ENCODE peak calls at places on chromosome 11, in ten cellular contexts. One of them, this sample, is unnamed.

GRCh38 chr11:120212926-120213325 is 2.1 kb downstream of the OAF start:
- DNase-seq in psoas muscle: no peak
- DNase-seq in WTC11: no peak
- DNase-seq in omental fat pad: no peak
- DNase-seq in substantia nigra: no peak
- DNase-seq in activated effector memory CD4-positive, alpha-beta T cell treated with Interleukin-2 at 50 U/mL for 16 hours: no peak
- DNase-seq in stimulated activated CD8-positive, alpha-beta memory T cell treated with anti-CD3 and anti-CD28 coated beads, Interleukin-15, amount 100 ng/mL, for 48 hours: no peak
- DNase-seq in effector memory CD8-positive, alpha-beta T cell: no peak
- DNase-seq in H54: no peak
- DNase-seq in stromal cell of bone marrow: no peak
- DNase-seq in this sample: no peak

GRCh38 chr11:44804449-44805151 is 77.8 kb downstream of the TSPAN18 start:
- DNase-seq in H54: no peak
- DNase-seq in WTC11: no peak
- DNase-seq in stimulated activated CD8-positive, alpha-beta memory T cell treated with anti-CD3 and anti-CD28 coated beads, Interleukin-15, amount 100 ng/mL, for 48 hours: no peak
- DNase-seq in substantia nigra: no peak
- DNase-seq in effector memory CD8-positive, alpha-beta T cell: no peak
- DNase-seq in activated effector memory CD4-positive, alpha-beta T cell treated with Interleukin-2 at 50 U/mL for 16 hours: no peak
- DNase-seq in psoas muscle: no peak
- DNase-seq in stromal cell of bone marrow: no peak
- DNase-seq in omental fat pad: no peak
- DNase-seq in this sample: no peak

GRCh38 chr11:1766719-1767398 is 3.1 kb upstream of the CTSD start:
- DNase-seq in effector memory CD8-positive, alpha-beta T cell: no peak
- DNase-seq in WTC11: no peak
- DNase-seq in H54: no peak
- DNase-seq in substantia nigra: no peak
- DNase-seq in activated effector memory CD4-positive, alpha-beta T cell treated with Interleukin-2 at 50 U/mL for 16 hours: no peak
- DNase-seq in psoas muscle: no peak
- DNase-seq in omental fat pad: no peak
- DNase-seq in stromal cell of bone marrow: no peak
- DNase-seq in stimulated activated CD8-positive, alpha-beta memory T cell treated with anti-CD3 and anti-CD28 coated beads, Interleukin-15, amount 100 ng/mL, for 48 hours: no peak
- DNase-seq in this sample: no peak

GRCh38 chr11:123169821-123170220 is 25.2 kb downstream of the CLMP start:
- DNase-seq in omental fat pad: no peak
- DNase-seq in WTC11: no peak
- DNase-seq in activated effector memory CD4-positive, alpha-beta T cell treated with Interleukin-2 at 50 U/mL for 16 hours: no peak
- DNase-seq in H54: no peak
- DNase-seq in psoas muscle: no peak
- DNase-seq in stimulated activated CD8-positive, alpha-beta memory T cell treated with anti-CD3 and anti-CD28 coated beads, Interleukin-15, amount 100 ng/mL, for 48 hours: no peak
- DNase-seq in substantia nigra: no peak
- DNase-seq in effector memory CD8-positive, alpha-beta T cell: no peak
- DNase-seq in stromal cell of bone marrow: no peak
- DNase-seq in this sample: no peak

GRCh38 chr11:92861641-92862040 is 107.8 kb upstream of the MTNR1B start:
- DNase-seq in activated effector memory CD4-positive, alpha-beta T cell treated with Interleukin-2 at 50 U/mL for 16 hours: no peak
- DNase-seq in psoas muscle: no peak
- DNase-seq in effector memory CD8-positive, alpha-beta T cell: no peak
- DNase-seq in WTC11: no peak
- DNase-seq in H54: no peak
- DNase-seq in stromal cell of bone marrow: no peak
- DNase-seq in omental fat pad: no peak
- DNase-seq in substantia nigra: no peak
- DNase-seq in stimulated activated CD8-positive, alpha-beta memory T cell treated with anti-CD3 and anti-CD28 coated beads, Interleukin-15, amount 100 ng/mL, for 48 hours: no peak
- DNase-seq in this sample: no peak

GRCh38 chr11:78929092-78929905 is 354.6 kb upstream of the NARS2 start:
- DNase-seq in effector memory CD8-positive, alpha-beta T cell: no peak
- DNase-seq in substantia nigra: no peak
- DNase-seq in stromal cell of bone marrow: no peak
- DNase-seq in H54: no peak
- DNase-seq in psoas muscle: no peak
- DNase-seq in activated effector memory CD4-positive, alpha-beta T cell treated with Interleukin-2 at 50 U/mL for 16 hours: no peak
- DNase-seq in WTC11: peak
- DNase-seq in stimulated activated CD8-positive, alpha-beta memory T cell treated with anti-CD3 and anti-CD28 coated beads, Interleukin-15, amount 100 ng/mL, for 48 hours: no peak
- DNase-seq in omental fat pad: no peak
- DNase-seq in this sample: no peak

GRCh38 chr11:118353084-118353710 is 6.2 kb upstream of the UBE4A start:
- DNase-seq in effector memory CD8-positive, alpha-beta T cell: no peak
- DNase-seq in WTC11: no peak
- DNase-seq in psoas muscle: no peak
- DNase-seq in substantia nigra: no peak
- DNase-seq in stromal cell of bone marrow: no peak
- DNase-seq in H54: no peak
- DNase-seq in omental fat pad: no peak
- DNase-seq in activated effector memory CD4-positive, alpha-beta T cell treated with Interleukin-2 at 50 U/mL for 16 hours: no peak
- DNase-seq in stimulated activated CD8-positive, alpha-beta memory T cell treated with anti-CD3 and anti-CD28 coated beads, Interleukin-15, amount 100 ng/mL, for 48 hours: no peak
- DNase-seq in this sample: peak

GRCh38 chr11:12150831-12151382 is 40.5 kb downstream of the MICAL2 start:
- DNase-seq in stimulated activated CD8-positive, alpha-beta memory T cell treated with anti-CD3 and anti-CD28 coated beads, Interleukin-15, amount 100 ng/mL, for 48 hours: peak
- DNase-seq in activated effector memory CD4-positive, alpha-beta T cell treated with Interleukin-2 at 50 U/mL for 16 hours: no peak
- DNase-seq in omental fat pad: no peak
- DNase-seq in WTC11: no peak
- DNase-seq in H54: no peak
- DNase-seq in stromal cell of bone marrow: peak
- DNase-seq in effector memory CD8-positive, alpha-beta T cell: no peak
- DNase-seq in psoas muscle: no peak
- DNase-seq in substantia nigra: no peak
- DNase-seq in this sample: no peak

GRCh38 chr11:12086271-12087074 is 23.9 kb upstream of the MICAL2 start:
- DNase-seq in stromal cell of bone marrow: peak
- DNase-seq in stimulated activated CD8-positive, alpha-beta memory T cell treated with anti-CD3 and anti-CD28 coated beads, Interleukin-15, amount 100 ng/mL, for 48 hours: no peak
- DNase-seq in substantia nigra: no peak
- DNase-seq in effector memory CD8-positive, alpha-beta T cell: no peak
- DNase-seq in activated effector memory CD4-positive, alpha-beta T cell treated with Interleukin-2 at 50 U/mL for 16 hours: no peak
- DNase-seq in WTC11: no peak
- DNase-seq in H54: no peak
- DNase-seq in omental fat pad: no peak
- DNase-seq in psoas muscle: peak
- DNase-seq in this sample: peak

GRCh38 chr11:113521737-113522517 is 46.7 kb upstream of the DRD2 start:
- DNase-seq in omental fat pad: no peak
- DNase-seq in effector memory CD8-positive, alpha-beta T cell: no peak
- DNase-seq in H54: peak
- DNase-seq in psoas muscle: no peak
- DNase-seq in stromal cell of bone marrow: peak
- DNase-seq in substantia nigra: no peak
- DNase-seq in stimulated activated CD8-positive, alpha-beta memory T cell treated with anti-CD3 and anti-CD28 coated beads, Interleukin-15, amount 100 ng/mL, for 48 hours: no peak
- DNase-seq in WTC11: no peak
- DNase-seq in activated effector memory CD4-positive, alpha-beta T cell treated with Interleukin-2 at 50 U/mL for 16 hours: no peak
- DNase-seq in this sample: no peak

GRCh38 chr11:9633674-9634073 is 30.2 kb upstream of the SWAP70 start:
- DNase-seq in H54: no peak
- DNase-seq in WTC11: no peak
- DNase-seq in psoas muscle: no peak
- DNase-seq in activated effector memory CD4-positive, alpha-beta T cell treated with Interleukin-2 at 50 U/mL for 16 hours: no peak
- DNase-seq in effector memory CD8-positive, alpha-beta T cell: no peak
- DNase-seq in substantia nigra: no peak
- DNase-seq in omental fat pad: no peak
- DNase-seq in stromal cell of bone marrow: no peak
- DNase-seq in stimulated activated CD8-positive, alpha-beta memory T cell treated with anti-CD3 and anti-CD28 coated beads, Interleukin-15, amount 100 ng/mL, for 48 hours: no peak
- DNase-seq in this sample: no peak

GRCh38 chr11:62678433-62678769 is 472 bp downstream of the UBXN1 start:
- DNase-seq in omental fat pad: no peak
- DNase-seq in activated effector memory CD4-positive, alpha-beta T cell treated with Interleukin-2 at 50 U/mL for 16 hours: no peak
- DNase-seq in stromal cell of bone marrow: no peak
- DNase-seq in effector memory CD8-positive, alpha-beta T cell: no peak
- DNase-seq in stimulated activated CD8-positive, alpha-beta memory T cell treated with anti-CD3 and anti-CD28 coated beads, Interleukin-15, amount 100 ng/mL, for 48 hours: no peak
- DNase-seq in H54: no peak
- DNase-seq in WTC11: no peak
- DNase-seq in substantia nigra: no peak
- DNase-seq in psoas muscle: no peak
- DNase-seq in this sample: no peak

GRCh38 chr11:123475478-123475877 is 45.4 kb downstream of the GRAMD1B start:
- DNase-seq in stimulated activated CD8-positive, alpha-beta memory T cell treated with anti-CD3 and anti-CD28 coated beads, Interleukin-15, amount 100 ng/mL, for 48 hours: no peak
- DNase-seq in activated effector memory CD4-positive, alpha-beta T cell treated with Interleukin-2 at 50 U/mL for 16 hours: no peak
- DNase-seq in omental fat pad: no peak
- DNase-seq in H54: peak
- DNase-seq in psoas muscle: no peak
- DNase-seq in effector memory CD8-positive, alpha-beta T cell: no peak
- DNase-seq in WTC11: no peak
- DNase-seq in substantia nigra: no peak
- DNase-seq in stromal cell of bone marrow: no peak
- DNase-seq in this sample: no peak

GRCh38 chr11:70398834-70399680 is 728 bp downstream of the CTTN start:
- DNase-seq in WTC11: no peak
- DNase-seq in substantia nigra: no peak
- DNase-seq in effector memory CD8-positive, alpha-beta T cell: no peak
- DNase-seq in stimulated activated CD8-positive, alpha-beta memory T cell treated with anti-CD3 and anti-CD28 coated beads, Interleukin-15, amount 100 ng/mL, for 48 hours: no peak
- DNase-seq in H54: no peak
- DNase-seq in activated effector memory CD4-positive, alpha-beta T cell treated with Interleukin-2 at 50 U/mL for 16 hours: no peak
- DNase-seq in stromal cell of bone marrow: no peak
- DNase-seq in psoas muscle: peak
- DNase-seq in omental fat pad: no peak
- DNase-seq in this sample: no peak

GRCh38 chr11:121191787-121192186 is 90.7 kb downstream of the TECTA start:
- DNase-seq in substantia nigra: no peak
- DNase-seq in psoas muscle: no peak
- DNase-seq in WTC11: no peak
- DNase-seq in stromal cell of bone marrow: no peak
- DNase-seq in omental fat pad: no peak
- DNase-seq in H54: no peak
- DNase-seq in stimulated activated CD8-positive, alpha-beta memory T cell treated with anti-CD3 and anti-CD28 coated beads, Interleukin-15, amount 100 ng/mL, for 48 hours: no peak
- DNase-seq in effector memory CD8-positive, alpha-beta T cell: no peak
- DNase-seq in activated effector memory CD4-positive, alpha-beta T cell treated with Interleukin-2 at 50 U/mL for 16 hours: no peak
- DNase-seq in this sample: no peak

GRCh38 chr11:35065566-35065965 is 73.4 kb upstream of the CD44 start:
- DNase-seq in substantia nigra: no peak
- DNase-seq in H54: no peak
- DNase-seq in omental fat pad: no peak
- DNase-seq in WTC11: no peak
- DNase-seq in effector memory CD8-positive, alpha-beta T cell: no peak
- DNase-seq in psoas muscle: no peak
- DNase-seq in activated effector memory CD4-positive, alpha-beta T cell treated with Interleukin-2 at 50 U/mL for 16 hours: no peak
- DNase-seq in stromal cell of bone marrow: no peak
- DNase-seq in stimulated activated CD8-positive, alpha-beta memory T cell treated with anti-CD3 and anti-CD28 coated beads, Interleukin-15, amount 100 ng/mL, for 48 hours: no peak
- DNase-seq in this sample: no peak

GRCh38 chr11:33452806-33453205 is 195.6 kb downstream of the HIPK3 start:
- DNase-seq in WTC11: no peak
- DNase-seq in psoas muscle: no peak
- DNase-seq in H54: peak
- DNase-seq in stromal cell of bone marrow: peak
- DNase-seq in substantia nigra: no peak
- DNase-seq in stimulated activated CD8-positive, alpha-beta memory T cell treated with anti-CD3 and anti-CD28 coated beads, Interleukin-15, amount 100 ng/mL, for 48 hours: no peak
- DNase-seq in omental fat pad: no peak
- DNase-seq in effector memory CD8-positive, alpha-beta T cell: no peak
- DNase-seq in activated effector memory CD4-positive, alpha-beta T cell treated with Interleukin-2 at 50 U/mL for 16 hours: no peak
- DNase-seq in this sample: no peak

GRCh38 chr11:88377151-88377550 is 39.6 kb upstream of the CTSC start:
- DNase-seq in WTC11: no peak
- DNase-seq in substantia nigra: no peak
- DNase-seq in omental fat pad: no peak
- DNase-seq in stimulated activated CD8-positive, alpha-beta memory T cell treated with anti-CD3 and anti-CD28 coated beads, Interleukin-15, amount 100 ng/mL, for 48 hours: no peak
- DNase-seq in psoas muscle: no peak
- DNase-seq in activated effector memory CD4-positive, alpha-beta T cell treated with Interleukin-2 at 50 U/mL for 16 hours: no peak
- DNase-seq in stromal cell of bone marrow: no peak
- DNase-seq in effector memory CD8-positive, alpha-beta T cell: no peak
- DNase-seq in H54: no peak
- DNase-seq in this sample: no peak

GRCh38 chr11:65796726-65797601 is 10.1 kb downstream of the OVOL1 start:
- DNase-seq in WTC11: no peak
- DNase-seq in H54: no peak
- DNase-seq in activated effector memory CD4-positive, alpha-beta T cell treated with Interleukin-2 at 50 U/mL for 16 hours: no peak
- DNase-seq in stromal cell of bone marrow: no peak
- DNase-seq in stimulated activated CD8-positive, alpha-beta memory T cell treated with anti-CD3 and anti-CD28 coated beads, Interleukin-15, amount 100 ng/mL, for 48 hours: no peak
- DNase-seq in substantia nigra: no peak
- DNase-seq in effector memory CD8-positive, alpha-beta T cell: no peak
- DNase-seq in psoas muscle: no peak
- DNase-seq in omental fat pad: no peak
- DNase-seq in this sample: no peak

GRCh38 chr11:134506046-134506445 is 94.0 kb upstream of the B3GAT1 start:
- DNase-seq in substantia nigra: no peak
- DNase-seq in effector memory CD8-positive, alpha-beta T cell: no peak
- DNase-seq in WTC11: no peak
- DNase-seq in stimulated activated CD8-positive, alpha-beta memory T cell treated with anti-CD3 and anti-CD28 coated beads, Interleukin-15, amount 100 ng/mL, for 48 hours: no peak
- DNase-seq in H54: no peak
- DNase-seq in omental fat pad: no peak
- DNase-seq in psoas muscle: no peak
- DNase-seq in activated effector memory CD4-positive, alpha-beta T cell treated with Interleukin-2 at 50 U/mL for 16 hours: no peak
- DNase-seq in stromal cell of bone marrow: no peak
- DNase-seq in this sample: no peak

GRCh38 chr11:100619484-100619883 is 67.6 kb upstream of the ARHGAP42 start:
- DNase-seq in stimulated activated CD8-positive, alpha-beta memory T cell treated with anti-CD3 and anti-CD28 coated beads, Interleukin-15, amount 100 ng/mL, for 48 hours: no peak
- DNase-seq in omental fat pad: no peak
- DNase-seq in psoas muscle: no peak
- DNase-seq in activated effector memory CD4-positive, alpha-beta T cell treated with Interleukin-2 at 50 U/mL for 16 hours: no peak
- DNase-seq in WTC11: no peak
- DNase-seq in effector memory CD8-positive, alpha-beta T cell: no peak
- DNase-seq in stromal cell of bone marrow: no peak
- DNase-seq in substantia nigra: no peak
- DNase-seq in H54: peak
- DNase-seq in this sample: no peak

GRCh38 chr11:46290598-46291309 is 13.3 kb downstream of the CREB3L1 start:
- DNase-seq in effector memory CD8-positive, alpha-beta T cell: no peak
- DNase-seq in stromal cell of bone marrow: peak
- DNase-seq in WTC11: peak
- DNase-seq in stimulated activated CD8-positive, alpha-beta memory T cell treated with anti-CD3 and anti-CD28 coated beads, Interleukin-15, amount 100 ng/mL, for 48 hours: no peak
- DNase-seq in substantia nigra: no peak
- DNase-seq in psoas muscle: peak
- DNase-seq in activated effector memory CD4-positive, alpha-beta T cell treated with Interleukin-2 at 50 U/mL for 16 hours: no peak
- DNase-seq in omental fat pad: peak
- DNase-seq in H54: no peak
- DNase-seq in this sample: peak

GRCh38 chr11:70547821-70548670 is 149.7 kb downstream of the CTTN start:
- DNase-seq in effector memory CD8-positive, alpha-beta T cell: no peak
- DNase-seq in stimulated activated CD8-positive, alpha-beta memory T cell treated with anti-CD3 and anti-CD28 coated beads, Interleukin-15, amount 100 ng/mL, for 48 hours: no peak
- DNase-seq in stromal cell of bone marrow: no peak
- DNase-seq in psoas muscle: no peak
- DNase-seq in omental fat pad: no peak
- DNase-seq in H54: no peak
- DNase-seq in activated effector memory CD4-positive, alpha-beta T cell treated with Interleukin-2 at 50 U/mL for 16 hours: no peak
- DNase-seq in substantia nigra: no peak
- DNase-seq in WTC11: no peak
- DNase-seq in this sample: no peak

GRCh38 chr11:44931466-44931865 is 19.2 kb downstream of the TP53I11 start:
- DNase-seq in omental fat pad: no peak
- DNase-seq in substantia nigra: no peak
- DNase-seq in psoas muscle: no peak
- DNase-seq in stromal cell of bone marrow: no peak
- DNase-seq in H54: no peak
- DNase-seq in WTC11: no peak
- DNase-seq in stimulated activated CD8-positive, alpha-beta memory T cell treated with anti-CD3 and anti-CD28 coated beads, Interleukin-15, amount 100 ng/mL, for 48 hours: no peak
- DNase-seq in activated effector memory CD4-positive, alpha-beta T cell treated with Interleukin-2 at 50 U/mL for 16 hours: no peak
- DNase-seq in effector memory CD8-positive, alpha-beta T cell: no peak
- DNase-seq in this sample: no peak

GRCh38 chr11:65558785-65559509 is 788 bp upstream of the LTBP3 start:
- DNase-seq in effector memory CD8-positive, alpha-beta T cell: no peak
- DNase-seq in omental fat pad: no peak
- DNase-seq in WTC11: no peak
- DNase-seq in stromal cell of bone marrow: no peak
- DNase-seq in substantia nigra: peak
- DNase-seq in psoas muscle: peak
- DNase-seq in H54: no peak
- DNase-seq in stimulated activated CD8-positive, alpha-beta memory T cell treated with anti-CD3 and anti-CD28 coated beads, Interleukin-15, amount 100 ng/mL, for 48 hours: no peak
- DNase-seq in activated effector memory CD4-positive, alpha-beta T cell treated with Interleukin-2 at 50 U/mL for 16 hours: no peak
- DNase-seq in this sample: no peak

GRCh38 chr11:1072116-1072820 is 2.4 kb upstream of the MUC2 start:
- DNase-seq in H54: peak
- DNase-seq in omental fat pad: no peak
- DNase-seq in stromal cell of bone marrow: no peak
- DNase-seq in substantia nigra: no peak
- DNase-seq in activated effector memory CD4-positive, alpha-beta T cell treated with Interleukin-2 at 50 U/mL for 16 hours: no peak
- DNase-seq in stimulated activated CD8-positive, alpha-beta memory T cell treated with anti-CD3 and anti-CD28 coated beads, Interleukin-15, amount 100 ng/mL, for 48 hours: no peak
- DNase-seq in WTC11: peak
- DNase-seq in effector memory CD8-positive, alpha-beta T cell: no peak
- DNase-seq in psoas muscle: peak
- DNase-seq in this sample: peak

GRCh38 chr11:23079382-23079813 is 219.1 kb upstream of the CCDC179 start:
- DNase-seq in activated effector memory CD4-positive, alpha-beta T cell treated with Interleukin-2 at 50 U/mL for 16 hours: no peak
- DNase-seq in effector memory CD8-positive, alpha-beta T cell: no peak
- DNase-seq in stimulated activated CD8-positive, alpha-beta memory T cell treated with anti-CD3 and anti-CD28 coated beads, Interleukin-15, amount 100 ng/mL, for 48 hours: no peak
- DNase-seq in stromal cell of bone marrow: no peak
- DNase-seq in psoas muscle: no peak
- DNase-seq in H54: no peak
- DNase-seq in substantia nigra: no peak
- DNase-seq in WTC11: no peak
- DNase-seq in omental fat pad: no peak
- DNase-seq in this sample: no peak

GRCh38 chr11:2178906-2179494 is 7.4 kb upstream of the TH start:
- DNase-seq in substantia nigra: no peak
- DNase-seq in activated effector memory CD4-positive, alpha-beta T cell treated with Interleukin-2 at 50 U/mL for 16 hours: no peak
- DNase-seq in omental fat pad: no peak
- DNase-seq in effector memory CD8-positive, alpha-beta T cell: no peak
- DNase-seq in stromal cell of bone marrow: peak
- DNase-seq in WTC11: no peak
- DNase-seq in H54: peak
- DNase-seq in stimulated activated CD8-positive, alpha-beta memory T cell treated with anti-CD3 and anti-CD28 coated beads, Interleukin-15, amount 100 ng/mL, for 48 hours: no peak
- DNase-seq in psoas muscle: no peak
- DNase-seq in this sample: peak